ENCODE peak calls at places on chromosomes 12 and 14, in eight cellular contexts. Y is WTC11; M is stimulated activated CD4-positive, alpha-beta T cell treated with anti-CD3 and anti-CD28 coated beads, TNF-alpha, amount 100 ng/mL, for 4 hours; I is iris pigment epithelial cell; J is cardiac fibroblast; Z is prostate gland; Q is HFFc6; A is NCI-H1417. T is an unnamed sample.

GRCh38 chr14:97978336-97978735 is 1181.2 kb downstream of the VRK1 start:
- DNase-seq in Y (peak), M (peak), I (peak), J (peak), Z (peak), Q (peak), A (peak), T (peak)

GRCh38 chr14:65002586-65003210 is 16.0 kb downstream of the FNTB start:
- DNase-seq in Y (no peak), M (no peak), I (peak), J (peak), Z (no peak), Q (peak), A (no peak), T (no peak)

GRCh38 chr12:89574736-89575208 is 48.9 kb upstream of the POC1B start:
- DNase-seq in Y (no peak), M (no peak), I (peak), J (peak), Z (no peak), Q (peak), A (no peak), T (no peak)

GRCh38 chr12:130070017-130070653 is 92.1 kb upstream of the FZD10 start:
- DNase-seq in Y (no peak), M (no peak), I (no peak), J (no peak), Z (no peak), Q (no peak), A (no peak), T (no peak)

GRCh38 chr14:32865827-32866376 is 72.8 kb upstream of the NPAS3 start:
- DNase-seq in Y (no peak), M (no peak), I (no peak), J (no peak), Z (no peak), Q (no peak), A (no peak), T (no peak)

GRCh38 chr14:84482256-84483071 is 1047.5 kb upstream of the FLRT2 start:
- DNase-seq in Y (no peak), M (no peak), I (peak), J (peak), Z (no peak), Q (peak), A (no peak), T (no peak)

GRCh38 chr12:71730936-71731335 is 23.7 kb upstream of the RAB21 start:
- DNase-seq in Y (no peak), M (no peak), I (no peak), J (peak), Z (no peak), Q (no peak), A (no peak), T (no peak)

GRCh38 chr12:26919216-26919555 is 18.6 kb downstream of the INTS13 start:
- DNase-seq in Y (no peak), M (no peak), I (no peak), J (no peak), Z (no peak), Q (no peak), A (no peak), T (no peak)

GRCh38 chr12:28457785-28458184 is 267.5 kb downstream of the CCDC91 start:
- DNase-seq in Y (no peak), M (no peak), I (no peak), J (no peak), Z (no peak), Q (no peak), A (no peak), T (no peak)

GRCh38 chr12:22360772-22361171 is 26.3 kb upstream of the ST8SIA1 start:
- DNase-seq in Y (no peak), M (no peak), I (no peak), J (no peak), Z (no peak), Q (no peak), A (no peak), T (no peak)

GRCh38 chr12:104938371-104938770 is 19.7 kb downstream of the SLC41A2 start:
- DNase-seq in Y (no peak), M (no peak), I (no peak), J (peak), Z (no peak), Q (peak), A (no peak), T (no peak)

GRCh38 chr14:100108042-100108825 is 43.0 kb downstream of the EVL start:
- DNase-seq in Y (peak), M (peak), I (peak), J (peak), Z (peak), Q (peak), A (peak), T (peak)

GRCh38 chr14:92471919-92472318 is 41.7 kb upstream of the RIN3 start:
- DNase-seq in Y (peak), M (no peak), I (peak), J (peak), Z (no peak), Q (peak), A (no peak), T (peak)